ENCODE peak calls at places on chromosomes 6 and 20, in seven cellular contexts. A, C, M, B, W, Q and S are unnamed samples.

GRCh38 chr6:13406781-13407180 is 78.4 kb upstream of the TBC1D7 start:
- DNase-seq in Q (no peak), B (no peak), C (no peak), M (no peak), A (no peak), W (no peak), S (no peak)

GRCh38 chr6:28480253-28480932 is 35.2 kb downstream of the GPX6 start:
- DNase-seq in A (no peak), M (no peak), Q (no peak), C (no peak), B (no peak), W (no peak), S (no peak)

GRCh38 chr6:125111219-125111983 is 42.2 kb upstream of the TPD52L1 start:
- DNase-seq in Q (no peak), A (no peak), B (no peak), C (no peak), M (no peak), W (no peak), S (no peak)

GRCh38 chr6:142301421-142302391 is at the start of gene ADGRG6:
- DNase-seq in M (peak), Q (peak), C (peak), B (no peak), A (peak), W (peak), S (no peak)

GRCh38 chr6:20681243-20681684 is 147.0 kb downstream of the CDKAL1 start:
- DNase-seq in C (no peak), W (no peak), Q (no peak), B (no peak), M (no peak), A (no peak), S (no peak)

GRCh38 chr6:74091133-74091793 is 395.3 kb downstream of the CD109 start:
- DNase-seq in A (no peak), Q (no peak), C (peak), W (no peak), M (peak), B (no peak), S (peak)

GRCh38 chr20:25076731-25077609 is 5.0 kb downstream of the VSX1 start:
- DNase-seq in M (peak), A (no peak), Q (no peak), W (no peak), C (no peak), B (no peak), S (peak)

GRCh38 chr20:840858-841567 is 7.5 kb downstream of the FAM110A start:
- DNase-seq in Q (peak), B (no peak), C (no peak), M (no peak), A (no peak), W (peak), S (no peak)

GRCh38 chr6:389622-390021 is 1.9 kb upstream of the IRF4 start:
- DNase-seq in C (no peak), W (no peak), Q (peak), B (no peak), A (no peak), M (no peak), S (peak)

GRCh38 chr6:77458421-77458820 is 4.9 kb downstream of the HTR1B start:
- DNase-seq in Q (no peak), B (no peak), W (no peak), C (peak), M (no peak), A (no peak), S (no peak)

GRCh38 chr6:161232001-161232400 is 41.9 kb downstream of the AGPAT4 start:
- DNase-seq in M (no peak), B (no peak), A (no peak), Q (no peak), W (no peak), C (no peak), S (no peak)

GRCh38 chr20:10965936-10966470 is 292.2 kb upstream of the JAG1 start:
- DNase-seq in Q (no peak), M (no peak), C (no peak), B (no peak), A (no peak), W (no peak), S (no peak)

GRCh38 chr20:63087236-63087871 is 80.6 kb upstream of the BHLHE23 start:
- DNase-seq in M (no peak), C (no peak), W (peak), B (no peak), Q (peak), A (no peak), S (no peak)

GRCh38 chr20:39568090-39568489 is 605.9 kb downstream of the DHX35 start:
- DNase-seq in W (no peak), B (no peak), C (no peak), A (no peak), Q (no peak), M (no peak), S (no peak)

GRCh38 chr20:37853823-37854375 is 49.0 kb upstream of the VSTM2L start:
- DNase-seq in Q (no peak), A (no peak), B (no peak), C (no peak), W (no peak), M (no peak), S (no peak)

GRCh38 chr20:4158466-4159050 is 143.2 kb upstream of the RNF24 start:
- DNase-seq in B (no peak), C (no peak), M (no peak), A (no peak), Q (no peak), W (no peak), S (no peak)

GRCh38 chr6:153058291-153058690 is 55.8 kb upstream of the MTRF1L start:
- DNase-seq in A (no peak), Q (no peak), B (no peak), W (no peak), C (peak), M (peak), S (no peak)

GRCh38 chr20:44900231-44900854 is 9.5 kb upstream of the PABPC1L start:
- DNase-seq in M (no peak), A (no peak), Q (no peak), C (peak), B (no peak), W (no peak), S (no peak)

GRCh38 chr6:15017251-15017650 is 228.6 kb upstream of the JARID2 start:
- DNase-seq in Q (no peak), A (peak), M (no peak), C (no peak), B (no peak), W (no peak), S (peak)

GRCh38 chr20:57398231-57398821 is 7.1 kb downstream of the RBM38 start:
- DNase-seq in A (no peak), B (peak), C (no peak), W (peak), M (no peak), Q (peak), S (peak)

GRCh38 chr6:169880516-169880915 is 129.1 kb downstream of the ERMARD start:
- DNase-seq in A (no peak), W (no peak), C (no peak), M (no peak), B (no peak), Q (no peak), S (no peak)